ENCODE peak calls at places on chromosomes 2 and 18, in ten cellular contexts. One of them, this sample, is unnamed.

GRCh38 chr2:102967451-102967850 is 205.6 kb downstream of the TMEM182 start:
- DNase-seq in CD4-positive, alpha-beta T cell: no peak
- DNase-seq in anterior cingulate cortex: no peak
- DNase-seq in mucosa of gallbladder: no peak
- DNase-seq in right cardiac atrium: no peak
- DNase-seq in adrenal gland: no peak
- DNase-seq in foreskin fibroblast: no peak
- DNase-seq in activated B cell treated with CpG ODN at 0.5 μM for 24 hours: no peak
- DNase-seq in body of pancreas: no peak
- DNase-seq in astrocyte of the spinal cord: peak; percentile 62
- DNase-seq in this sample: no peak

GRCh38 chr2:190759749-190760213 is 110.9 kb downstream of the NAB1 start:
- DNase-seq in CD4-positive, alpha-beta T cell: no peak
- DNase-seq in anterior cingulate cortex: no peak
- DNase-seq in mucosa of gallbladder: no peak
- DNase-seq in right cardiac atrium: no peak
- DNase-seq in adrenal gland: no peak
- DNase-seq in foreskin fibroblast: peak; percentile 89
- DNase-seq in activated B cell treated with CpG ODN at 0.5 μM for 24 hours: no peak
- DNase-seq in body of pancreas: no peak
- DNase-seq in astrocyte of the spinal cord: peak; percentile 80
- DNase-seq in this sample: no peak

GRCh38 chr18:57802869-57803118 is 321 bp downstream of the ATP8B1 start:
- DNase-seq in CD4-positive, alpha-beta T cell: no peak
- DNase-seq in anterior cingulate cortex: no peak
- DNase-seq in mucosa of gallbladder: no peak
- DNase-seq in right cardiac atrium: no peak
- DNase-seq in adrenal gland: no peak
- DNase-seq in foreskin fibroblast: no peak
- DNase-seq in activated B cell treated with CpG ODN at 0.5 μM for 24 hours: peak; percentile 28
- DNase-seq in body of pancreas: no peak
- DNase-seq in astrocyte of the spinal cord: no peak
- DNase-seq in this sample: no peak

GRCh38 chr2:43737855-43738254 is 36.0 kb upstream of the DYNC2LI1 start:
- DNase-seq in CD4-positive, alpha-beta T cell: no peak
- DNase-seq in anterior cingulate cortex: no peak
- DNase-seq in mucosa of gallbladder: no peak
- DNase-seq in right cardiac atrium: no peak
- DNase-seq in adrenal gland: no peak
- DNase-seq in foreskin fibroblast: no peak
- DNase-seq in activated B cell treated with CpG ODN at 0.5 μM for 24 hours: no peak
- DNase-seq in body of pancreas: no peak
- DNase-seq in astrocyte of the spinal cord: no peak
- DNase-seq in this sample: no peak

GRCh38 chr2:101902169-101902568 is 89.6 kb upstream of the IL1R2 start:
- DNase-seq in CD4-positive, alpha-beta T cell: no peak
- DNase-seq in anterior cingulate cortex: no peak
- DNase-seq in mucosa of gallbladder: no peak
- DNase-seq in right cardiac atrium: no peak
- DNase-seq in adrenal gland: no peak
- DNase-seq in foreskin fibroblast: no peak
- DNase-seq in activated B cell treated with CpG ODN at 0.5 μM for 24 hours: no peak
- DNase-seq in body of pancreas: no peak
- DNase-seq in astrocyte of the spinal cord: no peak
- DNase-seq in this sample: no peak

GRCh38 chr2:150214626-150215025 is 272.8 kb downstream of the RND3 start:
- DNase-seq in CD4-positive, alpha-beta T cell: no peak
- DNase-seq in anterior cingulate cortex: no peak
- DNase-seq in mucosa of gallbladder: no peak
- DNase-seq in right cardiac atrium: no peak
- DNase-seq in adrenal gland: no peak
- DNase-seq in foreskin fibroblast: no peak
- DNase-seq in activated B cell treated with CpG ODN at 0.5 μM for 24 hours: no peak
- DNase-seq in body of pancreas: no peak
- DNase-seq in astrocyte of the spinal cord: no peak
- DNase-seq in this sample: no peak

GRCh38 chr2:26503238-26503880 is 25.4 kb upstream of the OTOF start:
- DNase-seq in CD4-positive, alpha-beta T cell: peak; percentile 74
- DNase-seq in anterior cingulate cortex: peak; percentile 59
- DNase-seq in mucosa of gallbladder: peak; percentile 57
- DNase-seq in right cardiac atrium: peak; percentile 91
- DNase-seq in adrenal gland: peak; percentile 85
- DNase-seq in foreskin fibroblast: peak; percentile 59
- DNase-seq in activated B cell treated with CpG ODN at 0.5 μM for 24 hours: peak; percentile 30
- DNase-seq in body of pancreas: peak; percentile 88
- DNase-seq in astrocyte of the spinal cord: peak; percentile 16
- DNase-seq in this sample: peak; percentile 36

GRCh38 chr2:17879137-17879912 is 858 bp downstream of the KCNS3 start:
- DNase-seq in CD4-positive, alpha-beta T cell: no peak
- DNase-seq in anterior cingulate cortex: no peak
- DNase-seq in mucosa of gallbladder: peak; percentile 44
- DNase-seq in right cardiac atrium: peak; percentile 86
- DNase-seq in adrenal gland: peak; percentile 64
- DNase-seq in foreskin fibroblast: peak; percentile 86
- DNase-seq in activated B cell treated with CpG ODN at 0.5 μM for 24 hours: peak; percentile 30
- DNase-seq in body of pancreas: peak; percentile 66
- DNase-seq in astrocyte of the spinal cord: peak; percentile 66
- DNase-seq in this sample: peak; percentile 13

GRCh38 chr18:4352746-4353522 is 102.2 kb downstream of the DLGAP1 start:
- DNase-seq in CD4-positive, alpha-beta T cell: no peak
- DNase-seq in anterior cingulate cortex: no peak
- DNase-seq in mucosa of gallbladder: no peak
- DNase-seq in right cardiac atrium: no peak
- DNase-seq in adrenal gland: no peak
- DNase-seq in foreskin fibroblast: no peak
- DNase-seq in activated B cell treated with CpG ODN at 0.5 μM for 24 hours: no peak
- DNase-seq in body of pancreas: no peak
- DNase-seq in astrocyte of the spinal cord: no peak
- DNase-seq in this sample: no peak

GRCh38 chr18:49795612-49796552 is 17.5 kb downstream of the ACAA2 start:
- DNase-seq in CD4-positive, alpha-beta T cell: no peak
- DNase-seq in anterior cingulate cortex: no peak
- DNase-seq in mucosa of gallbladder: no peak
- DNase-seq in right cardiac atrium: no peak
- DNase-seq in adrenal gland: no peak
- DNase-seq in foreskin fibroblast: no peak
- DNase-seq in activated B cell treated with CpG ODN at 0.5 μM for 24 hours: no peak
- DNase-seq in body of pancreas: no peak
- DNase-seq in astrocyte of the spinal cord: peak; percentile 67
- DNase-seq in this sample: no peak

GRCh38 chr2:200253631-200254030 is 52.9 kb upstream of the SPATS2L start:
- DNase-seq in CD4-positive, alpha-beta T cell: no peak
- DNase-seq in anterior cingulate cortex: no peak
- DNase-seq in mucosa of gallbladder: no peak
- DNase-seq in right cardiac atrium: no peak
- DNase-seq in adrenal gland: no peak
- DNase-seq in foreskin fibroblast: peak; percentile 59
- DNase-seq in activated B cell treated with CpG ODN at 0.5 μM for 24 hours: no peak
- DNase-seq in body of pancreas: peak; percentile 61
- DNase-seq in astrocyte of the spinal cord: no peak
- DNase-seq in this sample: no peak

GRCh38 chr2:43192939-43193651 is 33.3 kb downstream of the ZFP36L2 start:
- DNase-seq in CD4-positive, alpha-beta T cell: no peak
- DNase-seq in anterior cingulate cortex: no peak
- DNase-seq in mucosa of gallbladder: no peak
- DNase-seq in right cardiac atrium: peak; percentile 7
- DNase-seq in adrenal gland: no peak
- DNase-seq in foreskin fibroblast: no peak
- DNase-seq in activated B cell treated with CpG ODN at 0.5 μM for 24 hours: no peak
- DNase-seq in body of pancreas: no peak
- DNase-seq in astrocyte of the spinal cord: no peak
- DNase-seq in this sample: no peak

GRCh38 chr2:28250006-28250405 is 142.7 kb upstream of the FOSL2 start:
- DNase-seq in CD4-positive, alpha-beta T cell: no peak
- DNase-seq in anterior cingulate cortex: no peak
- DNase-seq in mucosa of gallbladder: no peak
- DNase-seq in right cardiac atrium: no peak
- DNase-seq in adrenal gland: no peak
- DNase-seq in foreskin fibroblast: peak; percentile 92
- DNase-seq in activated B cell treated with CpG ODN at 0.5 μM for 24 hours: no peak
- DNase-seq in body of pancreas: no peak
- DNase-seq in astrocyte of the spinal cord: peak; percentile 86
- DNase-seq in this sample: no peak

GRCh38 chr2:151799886-151800292 is 28.3 kb downstream of the ARL5A start:
- DNase-seq in CD4-positive, alpha-beta T cell: no peak
- DNase-seq in anterior cingulate cortex: no peak
- DNase-seq in mucosa of gallbladder: no peak
- DNase-seq in right cardiac atrium: no peak
- DNase-seq in adrenal gland: no peak
- DNase-seq in foreskin fibroblast: no peak
- DNase-seq in activated B cell treated with CpG ODN at 0.5 μM for 24 hours: no peak
- DNase-seq in body of pancreas: no peak
- DNase-seq in astrocyte of the spinal cord: no peak
- DNase-seq in this sample: no peak

GRCh38 chr2:121617042-121617599 is 32.1 kb downstream of the CLASP1 start:
- DNase-seq in CD4-positive, alpha-beta T cell: no peak
- DNase-seq in anterior cingulate cortex: no peak
- DNase-seq in mucosa of gallbladder: no peak
- DNase-seq in right cardiac atrium: no peak
- DNase-seq in adrenal gland: no peak
- DNase-seq in foreskin fibroblast: peak; percentile 31
- DNase-seq in activated B cell treated with CpG ODN at 0.5 μM for 24 hours: no peak
- DNase-seq in body of pancreas: no peak
- DNase-seq in astrocyte of the spinal cord: no peak
- DNase-seq in this sample: no peak

GRCh38 chr18:1361931-1362330 is 457.3 kb downstream of the ADCYAP1 start:
- DNase-seq in CD4-positive, alpha-beta T cell: no peak
- DNase-seq in anterior cingulate cortex: no peak
- DNase-seq in mucosa of gallbladder: no peak
- DNase-seq in right cardiac atrium: no peak
- DNase-seq in adrenal gland: no peak
- DNase-seq in foreskin fibroblast: no peak
- DNase-seq in activated B cell treated with CpG ODN at 0.5 μM for 24 hours: no peak
- DNase-seq in body of pancreas: no peak
- DNase-seq in astrocyte of the spinal cord: no peak
- DNase-seq in this sample: no peak

GRCh38 chr2:157839822-157840221 is 36.3 kb downstream of the ACVR1 start:
- DNase-seq in CD4-positive, alpha-beta T cell: no peak
- DNase-seq in anterior cingulate cortex: no peak
- DNase-seq in mucosa of gallbladder: no peak
- DNase-seq in right cardiac atrium: no peak
- DNase-seq in adrenal gland: no peak
- DNase-seq in foreskin fibroblast: no peak
- DNase-seq in activated B cell treated with CpG ODN at 0.5 μM for 24 hours: no peak
- DNase-seq in body of pancreas: no peak
- DNase-seq in astrocyte of the spinal cord: no peak
- DNase-seq in this sample: no peak

GRCh38 chr2:51813245-51813644 is 781.3 kb upstream of the NRXN1 start:
- DNase-seq in CD4-positive, alpha-beta T cell: no peak
- DNase-seq in anterior cingulate cortex: no peak
- DNase-seq in mucosa of gallbladder: no peak
- DNase-seq in right cardiac atrium: no peak
- DNase-seq in adrenal gland: no peak
- DNase-seq in foreskin fibroblast: peak; percentile 66
- DNase-seq in activated B cell treated with CpG ODN at 0.5 μM for 24 hours: no peak
- DNase-seq in body of pancreas: no peak
- DNase-seq in astrocyte of the spinal cord: peak; percentile 67
- DNase-seq in this sample: no peak

GRCh38 chr18:11497585-11497984 is 111.8 kb upstream of the SLC35G4 start:
- DNase-seq in CD4-positive, alpha-beta T cell: no peak
- DNase-seq in anterior cingulate cortex: no peak
- DNase-seq in mucosa of gallbladder: no peak
- DNase-seq in right cardiac atrium: no peak
- DNase-seq in adrenal gland: no peak
- DNase-seq in foreskin fibroblast: peak; percentile 90
- DNase-seq in activated B cell treated with CpG ODN at 0.5 μM for 24 hours: no peak
- DNase-seq in body of pancreas: no peak
- DNase-seq in astrocyte of the spinal cord: no peak
- DNase-seq in this sample: no peak

GRCh38 chr2:3075941-3076340 is 301.7 kb downstream of the EIPR1 start:
- DNase-seq in CD4-positive, alpha-beta T cell: no peak
- DNase-seq in anterior cingulate cortex: no peak
- DNase-seq in mucosa of gallbladder: no peak
- DNase-seq in right cardiac atrium: no peak
- DNase-seq in adrenal gland: no peak
- DNase-seq in foreskin fibroblast: no peak
- DNase-seq in activated B cell treated with CpG ODN at 0.5 μM for 24 hours: no peak
- DNase-seq in body of pancreas: no peak
- DNase-seq in astrocyte of the spinal cord: no peak
- DNase-seq in this sample: no peak

GRCh38 chr2:152445791-152446201 is 110.8 kb downstream of the FMNL2 start:
- DNase-seq in CD4-positive, alpha-beta T cell: no peak
- DNase-seq in anterior cingulate cortex: no peak
- DNase-seq in mucosa of gallbladder: no peak
- DNase-seq in right cardiac atrium: no peak
- DNase-seq in adrenal gland: peak; percentile 73
- DNase-seq in foreskin fibroblast: peak; percentile 90
- DNase-seq in activated B cell treated with CpG ODN at 0.5 μM for 24 hours: no peak
- DNase-seq in body of pancreas: no peak
- DNase-seq in astrocyte of the spinal cord: peak; percentile 90
- DNase-seq in this sample: no peak

GRCh38 chr18:48186084-48186798 is 222.9 kb downstream of the ZBTB7C start:
- DNase-seq in CD4-positive, alpha-beta T cell: no peak
- DNase-seq in anterior cingulate cortex: no peak
- DNase-seq in mucosa of gallbladder: no peak
- DNase-seq in right cardiac atrium: peak; percentile 72
- DNase-seq in adrenal gland: peak; percentile 22
- DNase-seq in foreskin fibroblast: no peak
- DNase-seq in activated B cell treated with CpG ODN at 0.5 μM for 24 hours: no peak
- DNase-seq in body of pancreas: no peak
- DNase-seq in astrocyte of the spinal cord: no peak
- DNase-seq in this sample: no peak

GRCh38 chr18:31244737-31245432 is 73.1 kb upstream of the DSG1 start:
- DNase-seq in CD4-positive, alpha-beta T cell: no peak
- DNase-seq in anterior cingulate cortex: no peak
- DNase-seq in mucosa of gallbladder: no peak
- DNase-seq in right cardiac atrium: no peak
- DNase-seq in adrenal gland: no peak
- DNase-seq in foreskin fibroblast: no peak
- DNase-seq in activated B cell treated with CpG ODN at 0.5 μM for 24 hours: no peak
- DNase-seq in body of pancreas: no peak
- DNase-seq in astrocyte of the spinal cord: no peak
- DNase-seq in this sample: no peak

GRCh38 chr2:209834767-209835166 is 63.1 kb downstream of the UNC80 start:
- DNase-seq in CD4-positive, alpha-beta T cell: no peak
- DNase-seq in anterior cingulate cortex: no peak
- DNase-seq in mucosa of gallbladder: no peak
- DNase-seq in right cardiac atrium: no peak
- DNase-seq in adrenal gland: no peak
- DNase-seq in foreskin fibroblast: no peak
- DNase-seq in activated B cell treated with CpG ODN at 0.5 μM for 24 hours: no peak
- DNase-seq in body of pancreas: no peak
- DNase-seq in astrocyte of the spinal cord: no peak
- DNase-seq in this sample: no peak

GRCh38 chr18:41655074-41655473 is 300.0 kb upstream of the PIK3C3 start:
- DNase-seq in CD4-positive, alpha-beta T cell: no peak
- DNase-seq in anterior cingulate cortex: no peak
- DNase-seq in mucosa of gallbladder: no peak
- DNase-seq in right cardiac atrium: no peak
- DNase-seq in adrenal gland: no peak
- DNase-seq in foreskin fibroblast: peak; percentile 28
- DNase-seq in activated B cell treated with CpG ODN at 0.5 μM for 24 hours: no peak
- DNase-seq in body of pancreas: no peak
- DNase-seq in astrocyte of the spinal cord: no peak
- DNase-seq in this sample: no peak

GRCh38 chr2:237962432-237963084 is 4.3 kb upstream of the UBE2F start:
- DNase-seq in CD4-positive, alpha-beta T cell: no peak
- DNase-seq in anterior cingulate cortex: no peak
- DNase-seq in mucosa of gallbladder: no peak
- DNase-seq in right cardiac atrium: no peak
- DNase-seq in adrenal gland: no peak
- DNase-seq in foreskin fibroblast: no peak
- DNase-seq in activated B cell treated with CpG ODN at 0.5 μM for 24 hours: no peak
- DNase-seq in body of pancreas: no peak
- DNase-seq in astrocyte of the spinal cord: no peak
- DNase-seq in this sample: no peak

GRCh38 chr18:63031439-63031838 is 288.1 kb downstream of the BCL2 start:
- DNase-seq in CD4-positive, alpha-beta T cell: no peak
- DNase-seq in anterior cingulate cortex: no peak
- DNase-seq in mucosa of gallbladder: no peak
- DNase-seq in right cardiac atrium: no peak
- DNase-seq in adrenal gland: no peak
- DNase-seq in foreskin fibroblast: no peak
- DNase-seq in activated B cell treated with CpG ODN at 0.5 μM for 24 hours: no peak
- DNase-seq in body of pancreas: no peak
- DNase-seq in astrocyte of the spinal cord: no peak
- DNase-seq in this sample: no peak

GRCh38 chr2:110726285-110726684 is 6.1 kb upstream of the ACOXL start:
- DNase-seq in CD4-positive, alpha-beta T cell: no peak
- DNase-seq in anterior cingulate cortex: no peak
- DNase-seq in mucosa of gallbladder: no peak
- DNase-seq in right cardiac atrium: no peak
- DNase-seq in adrenal gland: no peak
- DNase-seq in foreskin fibroblast: no peak
- DNase-seq in activated B cell treated with CpG ODN at 0.5 μM for 24 hours: no peak
- DNase-seq in body of pancreas: no peak
- DNase-seq in astrocyte of the spinal cord: no peak
- DNase-seq in this sample: no peak